ENCODE peak calls at places on chromosome 17, in six cellular contexts. D is GM23338, B is GM23248, R is SK-N-SH, W is OCI-LY7, N is hepatocyte. A is an unnamed sample. For H3K4me1 and H3K9me2, the result is how much of the 10 kb centered on the place peaks cover.

GRCh38 chr17:29549169-29549935 is 17.5 kb downstream of the ABHD15 start:
- DNase-seq in D (no peak), B (no peak), R (peak), W (no peak), N (peak), A (no peak)

GRCh38 chr17:27980035-27980434 is 62.4 kb upstream of the NLK start:
- DNase-seq in D (no peak), B (peak), R (no peak), W (no peak), N (no peak), A (no peak)

GRCh38 chr17:8976638-8977037 is 11.1 kb upstream of the PIK3R5 start:
- DNase-seq in D (no peak), B (no peak), R (no peak), W (no peak), N (no peak), A (no peak)

GRCh38 chr17:57084361-57084801 is 665 bp upstream of the AKAP1 start:
- DNase-seq in D (no peak), B (no peak), R (no peak), W (no peak), N (no peak), A (no peak)

GRCh38 chr17:41667280-41668008 is 21.2 kb upstream of the EIF1 start:
- DNase-seq in D (no peak), B (no peak), R (no peak), W (no peak), N (no peak), A (no peak)

GRCh38 chr17:77287432-77288068 is 146.8 kb downstream of the SEC14L1 start:
- DNase-seq in D (peak), B (peak), R (peak), W (no peak), N (peak), A (no peak)

GRCh38 chr17:7293821-7294613 is 422 bp downstream of the YBX2 start:
- DNase-seq in D (peak), B (no peak), R (peak), W (no peak), N (peak), A (no peak)

GRCh38 chr17:79112471-79112870 is 37.8 kb downstream of the ENGASE start:
- DNase-seq in D (no peak), B (no peak), R (no peak), W (no peak), N (no peak), A (no peak)

GRCh38 chr17:7838291-7839075 is 4.5 kb downstream of the KDM6B start:
- DNase-seq in D (peak), B (peak), R (peak), W (peak), N (peak), A (peak)

GRCh38 chr17:39236981-39237441 is 11.3 kb upstream of the STAC2 start:
- DNase-seq in D (no peak), B (no peak), R (no peak), W (no peak), N (peak), A (no peak)

GRCh38 chr17:80990921-80991644 is 558 bp upstream of the CHMP6 start:
- DNase-seq in D (no peak), B (no peak), R (peak), W (no peak), N (no peak), A (no peak)
- H3K4me1 ChIP-seq in D (under half), B (under half), R (under half), W (under half), N (under half), A (under half)

GRCh38 chr17:71173963-71174362 is 946.9 kb upstream of the SOX9 start:
- DNase-seq in D (no peak), B (no peak), R (no peak), W (no peak), N (no peak), A (no peak)

GRCh38 chr17:71171270-71171669 is 949.5 kb upstream of the SOX9 start:
- DNase-seq in D (no peak), B (no peak), R (no peak), W (no peak), N (no peak), A (no peak)

GRCh38 chr17:71176315-71176714 is 944.5 kb upstream of the SOX9 start:
- DNase-seq in D (no peak), B (no peak), R (peak), W (no peak), N (no peak), A (no peak)

GRCh38 chr17:71180801-71181385 is 939.9 kb upstream of the SOX9 start:
- DNase-seq in D (no peak), B (peak), R (peak), W (no peak), N (peak), A (no peak)

GRCh38 chr17:71176928-71177443 is 943.8 kb upstream of the SOX9 start:
- DNase-seq in D (no peak), B (no peak), R (no peak), W (no peak), N (no peak), A (no peak)
- H3K9me2 ChIP-seq in D (under half), B (under half), R (under half), W (under half), N (under half), A (under half)

GRCh38 chr17:16491131-16491702 is 776 bp downstream of the LRRC75A start:
- DNase-seq in D (peak), B (no peak), R (peak), W (no peak), N (peak), A (no peak)
- H3K4me2 ChIP-seq in D (peak), B (peak), R (peak), W (no peak), N (peak), A (peak)

GRCh38 chr17:6071528-6072065 is 1.4 kb downstream of the WSCD1 start:
- DNase-seq in D (no peak), B (no peak), R (no peak), W (no peak), N (no peak), A (no peak)

GRCh38 chr17:6072611-6073010 is 2.4 kb downstream of the WSCD1 start:
- DNase-seq in D (no peak), B (no peak), R (no peak), W (no peak), N (no peak), A (no peak)

GRCh38 chr17:6075050-6075449 is 4.9 kb downstream of the WSCD1 start:
- DNase-seq in D (no peak), B (no peak), R (no peak), W (no peak), N (no peak), A (no peak)

GRCh38 chr17:6072157-6072556 is 2.0 kb downstream of the WSCD1 start:
- DNase-seq in D (no peak), B (peak), R (no peak), W (no peak), N (no peak), A (no peak)

DNA sequence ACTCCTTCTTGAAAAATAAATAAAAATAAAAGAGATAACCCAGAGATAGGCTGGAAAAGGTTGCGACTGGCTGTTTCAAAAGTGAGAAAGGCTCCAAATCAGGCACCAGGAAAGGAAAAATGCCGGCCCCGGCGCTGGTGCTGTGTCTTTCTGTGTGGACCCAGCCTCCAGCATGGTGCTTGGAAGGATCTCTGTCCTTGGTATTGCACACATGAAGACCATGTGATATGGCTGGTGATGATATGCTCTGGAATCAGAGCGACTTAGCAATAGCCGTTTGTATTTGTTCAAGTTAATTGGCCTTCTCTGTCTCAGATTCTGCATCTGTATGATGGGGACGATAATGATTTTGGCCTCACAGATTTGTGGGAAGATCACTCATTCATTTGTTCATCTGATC is 3.4 kb downstream of the WSCD1 start:
- DNase-seq in D (no peak), B (no peak), R (no peak), W (no peak), N (no peak), A (no peak)
- H3K4me1 ChIP-seq in D (under half), B (under half), R (under half), W (under half), N (under half), A (under half)

GRCh38 chr17:58565389-58566311 is 51.2 kb upstream of the MTMR4 start:
- DNase-seq in D (peak), B (no peak), R (no peak), W (peak), N (no peak), A (no peak)
- H3K9me2 ChIP-seq in D (under half), B (under half), R (under half), W (under half), N (under half), A (under half)

GRCh38 chr17:54404259-54404658 is 496.4 kb upstream of the TOM1L1 start:
- DNase-seq in D (no peak), B (no peak), R (no peak), W (no peak), N (no peak), A (no peak)
- H3K4me2 ChIP-seq in D (no peak), B (no peak), R (no peak), W (no peak), N (no peak), A (no peak)